ENCODE peak calls at places on chromosome 17, in six cellular contexts. S is effector memory CD4-positive, alpha-beta T cell; D is astrocyte of the spinal cord; E is germinal center; U is brain microvascular endothelial cell; Z is left cardiac atrium. Y is an unnamed sample.
A peak's percentile ranks its signal among the peaks of the same experiment; 100 is the strongest.

GRCh38 chr17:80187090-80187489 is 17.3 kb downstream of the CARD14 start:
- DNase-seq in Z (no peak), U (no peak), D (no peak), E (no peak), S (no peak), Y (no peak)

GRCh38 chr17:66441012-66441703 is 138.7 kb downstream of the PRKCA start:
- DNase-seq in S (no peak), Z (no peak), U (no peak), D (no peak), E (peak; percentile 61), Y (no peak)

GRCh38 chr17:15498107-15498506 is 30.7 kb upstream of the CDRT4 start:
- DNase-seq in D (no peak), S (no peak), E (no peak), Z (no peak), U (no peak), Y (no peak)

GRCh38 chr17:34275881-34276280 is 5.9 kb downstream of the CCL7 start:
- DNase-seq in E (no peak), D (peak; percentile 90), U (peak; percentile 50), Z (no peak), S (no peak), Y (no peak)

GRCh38 chr17:3935140-3935542 is 18.9 kb upstream of the P2RX1 start:
- DNase-seq in D (peak; percentile 76), E (no peak), S (no peak), Z (peak; percentile 74), U (peak; percentile 71), Y (no peak)

GRCh38 chr17:82272495-82273326 is 789 bp downstream of the CSNK1D start:
- DNase-seq in U (no peak), E (peak; percentile 65), Z (peak; percentile 64), D (no peak), S (peak; percentile 27), Y (peak; percentile 43)

GRCh38 chr17:13513039-13513405 is 88.7 kb downstream of the HS3ST3A1 start:
- DNase-seq in E (no peak), D (peak; percentile 35), U (no peak), Z (no peak), S (no peak), Y (no peak)

GRCh38 chr17:66675991-66676371 is 158.9 kb upstream of the CACNG5 start:
- DNase-seq in U (no peak), Z (no peak), S (no peak), D (peak; percentile 35), E (no peak), Y (no peak)

GRCh38 chr17:41527076-41528023 is 758 bp downstream of the KRT19 start:
- DNase-seq in Z (no peak), D (no peak), U (no peak), E (no peak), S (no peak), Y (no peak)

GRCh38 chr17:73286863-73287296 is 24.9 kb downstream of the CDC42EP4 start:
- DNase-seq in D (peak; percentile 82), S (no peak), E (no peak), Z (peak; percentile 53), U (no peak), Y (no peak)

GRCh38 chr17:69451416-69452394 is 37.2 kb downstream of the MAP2K6 start:
- DNase-seq in S (no peak), E (no peak), D (no peak), Z (no peak), U (no peak), Y (no peak)

GRCh38 chr17:70558821-70559220 is 389.5 kb downstream of the KCNJ2 start:
- DNase-seq in U (no peak), Z (no peak), S (no peak), E (no peak), D (no peak), Y (no peak)

GRCh38 chr17:73643846-73644144 is 450 bp downstream of the SDK2 start:
- DNase-seq in U (no peak), Z (no peak), D (no peak), E (no peak), S (no peak), Y (no peak)

Y was measured in stimulated activated naive CD4-positive, alpha-beta T cell treated with Interleukin-2 at 50 U/mL for 16 hours.